ENCODE peak calls at places on chromosomes 13 and 19, in six cellular contexts. J is adrenal gland; Z is keratinocyte; A is endothelial cell of umbilical vein; Q is effector memory CD4-positive, alpha-beta T cell; S is prostate gland. C is an unnamed sample.

GRCh38 chr19:30208661-30209060 is 163.5 kb upstream of the ZNF536 start:
- DNase-seq in J (no peak), Z (no peak), A (no peak), Q (no peak), S (no peak), C (no peak)

GRCh38 chr13:108346376-108346775 is 76.9 kb downstream of the TNFSF13B start:
- DNase-seq in J (no peak), Z (no peak), A (no peak), Q (peak; percentile 18), S (no peak), C (no peak)

GRCh38 chr13:109818891-109819290 is 32.5 kb upstream of the IRS2 start:
- DNase-seq in J (no peak), Z (no peak), A (no peak), Q (no peak), S (no peak), C (no peak)

GRCh38 chr13:49569993-49570689 is 15.2 kb downstream of the RCBTB1 start:
- DNase-seq in J (no peak), Z (no peak), A (no peak), Q (no peak), S (no peak), C (peak; percentile 67)

GRCh38 chr13:25951831-25952230 is 100.0 kb downstream of the SHISA2 start:
- DNase-seq in J (peak; percentile 15), Z (no peak), A (no peak), Q (no peak), S (no peak), C (no peak)

GRCh38 chr19:611506-611869 is 21.8 kb downstream of the HCN2 start:
- DNase-seq in J (no peak), Z (peak; percentile 67), A (no peak), Q (peak; percentile 51), S (no peak), C (peak; percentile 33)

GRCh38 chr13:88592105-88592504 is 920.9 kb downstream of the SLITRK5 start:
- DNase-seq in J (no peak), Z (peak; percentile 25), A (no peak), Q (no peak), S (no peak), C (peak; percentile 63)

GRCh38 chr19:28289294-28290063 is 923.5 kb downstream of the UQCRFS1 start:
- DNase-seq in J (no peak), Z (no peak), A (peak; percentile 37), Q (no peak), S (peak; percentile 86), C (no peak)

GRCh38 chr13:53151692-53152421 is 123.2 kb downstream of the OLFM4 start:
- DNase-seq in J (peak; percentile 62), Z (peak; percentile 2), A (peak; percentile 32), Q (no peak), S (peak; percentile 11), C (no peak)

GRCh38 chr13:95298971-95299627 is 2.2 kb downstream of the ABCC4 start:
- DNase-seq in J (no peak), Z (no peak), A (no peak), Q (no peak), S (no peak), C (no peak)

GRCh38 chr19:5339950-5340636 is 519 bp downstream of the PTPRS start:
- DNase-seq in J (no peak), Z (no peak), A (peak; percentile 17), Q (no peak), S (no peak), C (no peak)

GRCh38 chr19:45935267-45935666 is 20.7 kb upstream of the NANOS2 start:
- DNase-seq in J (no peak), Z (no peak), A (no peak), Q (no peak), S (no peak), C (no peak)

GRCh38 chr13:51026016-51026415 is 85.1 kb downstream of the C13orf42 start:
- DNase-seq in J (no peak), Z (no peak), A (no peak), Q (no peak), S (no peak), C (no peak)

GRCh38 chr19:38834590-38834989 is 3.0 kb upstream of the ECH1 start:
- DNase-seq in J (no peak), Z (no peak), A (no peak), Q (no peak), S (no peak), C (no peak)

GRCh38 chr13:106567421-106568224 is at the start of gene ARGLU1:
- DNase-seq in J (peak; percentile 96), Z (peak; percentile 40), A (peak; percentile 96), Q (peak; percentile 82), S (peak; percentile 90), C (peak; percentile 64)

GRCh38 chr13:28353679-28354078 is 141.2 kb downstream of the FLT1 start:
- DNase-seq in J (no peak), Z (no peak), A (peak; percentile 87), Q (no peak), S (no peak), C (no peak)

GRCh38 chr19:35628565-35629331 is at the start of gene RBM42:
- DNase-seq in J (peak; percentile 99), Z (peak; percentile 95), A (peak; percentile 99), Q (peak; percentile 94), S (peak; percentile 96), C (peak; percentile 91)

GRCh38 chr13:47397739-47398138 is 500.9 kb upstream of the HTR2A start:
- DNase-seq in J (no peak), Z (no peak), A (no peak), Q (no peak), S (no peak), C (no peak)

GRCh38 chr13:109704771-109705628 is 81.4 kb downstream of the IRS2 start:
- DNase-seq in J (peak; percentile 72), Z (peak; percentile 4), A (no peak), Q (no peak), S (no peak), C (peak; percentile 16)

GRCh38 chr19:51480590-51480989 is 2.3 kb downstream of the CEACAM18 start:
- DNase-seq in J (no peak), Z (no peak), A (no peak), Q (no peak), S (no peak), C (no peak)

GRCh38 chr19:15035795-15036311 is 13.4 kb upstream of the CASP14 start:
- DNase-seq in J (no peak), Z (no peak), A (no peak), Q (no peak), S (no peak), C (no peak)
- H3K27ac ChIP-seq in J (no peak overlapping the region), Z (no peak overlapping the region), A (no peak overlapping the region), Q (no peak overlapping the region), S (no peak overlapping the region), C (no peak overlapping the region)

DNA sequence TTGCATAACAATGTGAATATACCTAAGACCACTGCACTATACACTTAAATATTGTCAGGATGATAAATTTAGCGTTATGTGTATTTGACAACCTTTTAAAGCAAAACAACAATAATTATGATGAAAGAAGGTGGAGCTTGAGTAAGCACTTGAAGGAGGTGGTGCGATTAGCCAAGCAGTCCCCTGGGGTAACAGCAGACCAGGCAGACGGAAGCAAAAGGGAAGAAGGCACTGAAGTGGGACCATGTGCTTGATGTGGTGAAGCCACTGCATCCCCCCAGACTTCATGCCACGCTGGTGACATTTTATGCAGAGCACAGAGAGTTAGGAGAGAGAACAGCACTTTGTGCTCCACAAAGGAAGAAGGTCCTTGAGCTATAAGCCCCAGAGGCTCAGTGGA is 58.3 kb upstream of the ZNF507 start:
- DNase-seq in J (no peak), Z (no peak), A (no peak), Q (no peak), S (no peak), C (no peak)
- H3K27ac ChIP-seq in J (no peak overlapping the region), Z (no peak overlapping the region), A (no peak overlapping the region), Q (no peak overlapping the region), S (no peak overlapping the region), C (no peak overlapping the region)

GRCh38 chr19:41769608-41770007 is 14.3 kb downstream of the CEACAM6 start:
- DNase-seq in J (no peak), Z (no peak), A (no peak), Q (no peak), S (no peak), C (no peak)

GRCh38 chr19:41771410-41771809 is 16.1 kb downstream of the CEACAM6 start:
- DNase-seq in J (no peak), Z (no peak), A (no peak), Q (no peak), S (no peak), C (no peak)

GRCh38 chr19:41767105-41767504 is 11.8 kb downstream of the CEACAM6 start:
- DNase-seq in J (no peak), Z (no peak), A (no peak), Q (no peak), S (no peak), C (no peak)
- H3K27ac ChIP-seq in J (no peak overlapping the region), Z (no peak overlapping the region), A (no peak overlapping the region), Q (no peak overlapping the region), S (no peak overlapping the region), C (no peak overlapping the region)

GRCh38 chr13:97004096-97004876 is 10.0 kb upstream of the OXGR1 start:
- DNase-seq in J (no peak), Z (no peak), A (no peak), Q (no peak), S (no peak), C (no peak)

GRCh38 chr13:97000295-97000925 is 6.1 kb upstream of the OXGR1 start:
- DNase-seq in J (no peak), Z (no peak), A (no peak), Q (no peak), S (no peak), C (no peak)

GRCh38 chr13:97001641-97002040 is 7.4 kb upstream of the OXGR1 start:
- DNase-seq in J (no peak), Z (no peak), A (no peak), Q (no peak), S (no peak), C (no peak)

GRCh38 chr13:97003071-97003470 is 8.8 kb upstream of the OXGR1 start:
- DNase-seq in J (no peak), Z (no peak), A (no peak), Q (no peak), S (no peak), C (no peak)

GRCh38 chr13:97002581-97002980 is 8.3 kb upstream of the OXGR1 start:
- DNase-seq in J (no peak), Z (no peak), A (no peak), Q (no peak), S (no peak), C (no peak)
- H3K27ac ChIP-seq in J (no peak overlapping the region), Z (no peak overlapping the region), A (no peak overlapping the region), Q (no peak overlapping the region), S (no peak overlapping the region), C (no peak overlapping the region)

DNA sequence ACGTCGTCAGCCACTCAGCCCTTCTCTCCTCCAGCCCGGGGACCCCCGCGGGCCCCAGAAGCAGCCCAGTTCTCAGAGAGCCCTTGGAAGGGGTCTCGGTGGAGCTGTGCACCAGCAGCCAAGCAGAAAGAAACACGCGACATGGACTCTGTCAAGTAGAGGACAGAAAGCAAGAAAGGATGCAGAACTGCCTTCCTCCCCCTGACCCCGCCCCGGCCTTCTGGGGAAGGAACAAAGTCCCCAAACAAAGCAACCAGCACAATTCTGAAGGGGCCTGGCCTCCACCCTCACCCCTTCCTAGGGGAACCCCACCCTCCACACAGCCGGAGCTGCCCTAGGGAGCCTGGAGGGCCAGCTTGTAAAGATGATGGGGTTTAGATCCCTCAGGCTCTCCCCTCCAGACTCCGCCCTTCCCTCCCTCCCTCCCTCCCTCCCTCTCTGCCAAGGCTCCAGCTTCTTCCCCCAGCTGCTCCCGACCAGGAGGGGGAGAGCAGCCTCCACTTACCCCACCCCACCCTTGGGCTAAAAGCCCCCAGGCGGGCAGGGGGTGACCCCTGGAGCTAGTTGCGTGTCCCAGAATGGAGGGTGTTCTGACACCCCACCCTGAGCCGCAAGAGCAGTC is 7.8 kb downstream of the LYL1 start:
- DNase-seq in J (no peak), Z (no peak), A (peak; percentile 22), Q (no peak), S (no peak), C (no peak)
- H3K27ac ChIP-seq in J (no peak overlapping the region), Z (no peak overlapping the region), A (no peak overlapping the region), Q (no peak overlapping the region), S (peak overlapping the region; percentile 88), C (no peak overlapping the region)

C was measured in epithelial cell of prostate.